ENCODE peak calls at places on chromosomes 3 and 15, in seven cellular contexts. One of them, this sample, is unnamed.

GRCh38 chr15:85488997-85489396 is 108.6 kb downstream of the AKAP13 start:
- DNase-seq in fibroblast of the conjunctiva: no peak
- DNase-seq in lung microvascular endothelial cell: no peak
- DNase-seq in Ammon's horn: no peak
- DNase-seq in activated CD8-positive, alpha-beta memory T cell treated with anti-CD3 and anti-CD28 coated beads for 24 hours: no peak
- DNase-seq in tibial nerve: no peak
- DNase-seq in activated CD4-positive, alpha-beta T cell treated with anti-CD3 and anti-CD28 coated beads, Interleukin-2, amount 50 U/mL, for 4 hours: no peak
- DNase-seq in this sample: no peak

GRCh38 chr3:46950177-46950576 is 26.4 kb downstream of the CCDC12 start:
- DNase-seq in lung microvascular endothelial cell: no peak
- DNase-seq in activated CD4-positive, alpha-beta T cell treated with anti-CD3 and anti-CD28 coated beads, Interleukin-2, amount 50 U/mL, for 4 hours: no peak
- DNase-seq in fibroblast of the conjunctiva: no peak
- DNase-seq in activated CD8-positive, alpha-beta memory T cell treated with anti-CD3 and anti-CD28 coated beads for 24 hours: no peak
- DNase-seq in Ammon's horn: no peak
- DNase-seq in tibial nerve: no peak
- DNase-seq in this sample: no peak

GRCh38 chr3:69740103-69741021 is 1.1 kb downstream of the MITF start:
- DNase-seq in activated CD8-positive, alpha-beta memory T cell treated with anti-CD3 and anti-CD28 coated beads for 24 hours: no peak
- DNase-seq in tibial nerve: no peak
- DNase-seq in lung microvascular endothelial cell: no peak
- DNase-seq in activated CD4-positive, alpha-beta T cell treated with anti-CD3 and anti-CD28 coated beads, Interleukin-2, amount 50 U/mL, for 4 hours: no peak
- DNase-seq in fibroblast of the conjunctiva: no peak
- DNase-seq in Ammon's horn: peak
- DNase-seq in this sample: peak

GRCh38 chr3:180000500-180000899 is 36.2 kb downstream of the PEX5L start:
- DNase-seq in Ammon's horn: no peak
- DNase-seq in activated CD4-positive, alpha-beta T cell treated with anti-CD3 and anti-CD28 coated beads, Interleukin-2, amount 50 U/mL, for 4 hours: no peak
- DNase-seq in tibial nerve: no peak
- DNase-seq in activated CD8-positive, alpha-beta memory T cell treated with anti-CD3 and anti-CD28 coated beads for 24 hours: no peak
- DNase-seq in lung microvascular endothelial cell: no peak
- DNase-seq in fibroblast of the conjunctiva: no peak
- DNase-seq in this sample: no peak

GRCh38 chr15:92809880-92810361 is 90.2 kb upstream of the CHD2 start:
- DNase-seq in tibial nerve: peak
- DNase-seq in activated CD8-positive, alpha-beta memory T cell treated with anti-CD3 and anti-CD28 coated beads for 24 hours: peak
- DNase-seq in lung microvascular endothelial cell: peak
- DNase-seq in fibroblast of the conjunctiva: no peak
- DNase-seq in Ammon's horn: peak
- DNase-seq in activated CD4-positive, alpha-beta T cell treated with anti-CD3 and anti-CD28 coated beads, Interleukin-2, amount 50 U/mL, for 4 hours: no peak
- DNase-seq in this sample: no peak

GRCh38 chr3:55467099-55467498 is 20.0 kb downstream of the WNT5A start:
- DNase-seq in Ammon's horn: no peak
- DNase-seq in lung microvascular endothelial cell: no peak
- DNase-seq in fibroblast of the conjunctiva: no peak
- DNase-seq in activated CD8-positive, alpha-beta memory T cell treated with anti-CD3 and anti-CD28 coated beads for 24 hours: no peak
- DNase-seq in activated CD4-positive, alpha-beta T cell treated with anti-CD3 and anti-CD28 coated beads, Interleukin-2, amount 50 U/mL, for 4 hours: no peak
- DNase-seq in tibial nerve: no peak
- DNase-seq in this sample: no peak

GRCh38 chr3:113501597-113501996 is 13.4 kb downstream of the SPICE1 start:
- DNase-seq in Ammon's horn: no peak
- DNase-seq in fibroblast of the conjunctiva: no peak
- DNase-seq in activated CD8-positive, alpha-beta memory T cell treated with anti-CD3 and anti-CD28 coated beads for 24 hours: no peak
- DNase-seq in tibial nerve: no peak
- DNase-seq in activated CD4-positive, alpha-beta T cell treated with anti-CD3 and anti-CD28 coated beads, Interleukin-2, amount 50 U/mL, for 4 hours: no peak
- DNase-seq in lung microvascular endothelial cell: no peak
- DNase-seq in this sample: no peak

GRCh38 chr3:153830552-153830951 is 290.6 kb upstream of the ARHGEF26 start:
- DNase-seq in Ammon's horn: no peak
- DNase-seq in activated CD4-positive, alpha-beta T cell treated with anti-CD3 and anti-CD28 coated beads, Interleukin-2, amount 50 U/mL, for 4 hours: no peak
- DNase-seq in tibial nerve: no peak
- DNase-seq in activated CD8-positive, alpha-beta memory T cell treated with anti-CD3 and anti-CD28 coated beads for 24 hours: no peak
- DNase-seq in fibroblast of the conjunctiva: no peak
- DNase-seq in lung microvascular endothelial cell: peak
- DNase-seq in this sample: no peak

GRCh38 chr3:37693791-37694194 is 167.9 kb upstream of the CTDSPL start:
- DNase-seq in activated CD4-positive, alpha-beta T cell treated with anti-CD3 and anti-CD28 coated beads, Interleukin-2, amount 50 U/mL, for 4 hours: no peak
- DNase-seq in lung microvascular endothelial cell: no peak
- DNase-seq in tibial nerve: no peak
- DNase-seq in activated CD8-positive, alpha-beta memory T cell treated with anti-CD3 and anti-CD28 coated beads for 24 hours: no peak
- DNase-seq in Ammon's horn: no peak
- DNase-seq in fibroblast of the conjunctiva: no peak
- DNase-seq in this sample: no peak

GRCh38 chr3:127172670-127173515 is 20.0 kb upstream of the PRR23E start:
- DNase-seq in Ammon's horn: no peak
- DNase-seq in activated CD4-positive, alpha-beta T cell treated with anti-CD3 and anti-CD28 coated beads, Interleukin-2, amount 50 U/mL, for 4 hours: no peak
- DNase-seq in tibial nerve: no peak
- DNase-seq in lung microvascular endothelial cell: peak
- DNase-seq in fibroblast of the conjunctiva: peak
- DNase-seq in activated CD8-positive, alpha-beta memory T cell treated with anti-CD3 and anti-CD28 coated beads for 24 hours: no peak
- DNase-seq in this sample: no peak

GRCh38 chr3:49802719-49803463 is at the start of gene INKA1:
- DNase-seq in fibroblast of the conjunctiva: peak
- DNase-seq in activated CD8-positive, alpha-beta memory T cell treated with anti-CD3 and anti-CD28 coated beads for 24 hours: peak
- DNase-seq in tibial nerve: peak
- DNase-seq in activated CD4-positive, alpha-beta T cell treated with anti-CD3 and anti-CD28 coated beads, Interleukin-2, amount 50 U/mL, for 4 hours: peak
- DNase-seq in lung microvascular endothelial cell: peak
- DNase-seq in Ammon's horn: peak
- DNase-seq in this sample: peak

GRCh38 chr15:67822537-67823370 is 2.6 kb upstream of the SKOR1 start:
- DNase-seq in tibial nerve: no peak
- DNase-seq in activated CD4-positive, alpha-beta T cell treated with anti-CD3 and anti-CD28 coated beads, Interleukin-2, amount 50 U/mL, for 4 hours: no peak
- DNase-seq in activated CD8-positive, alpha-beta memory T cell treated with anti-CD3 and anti-CD28 coated beads for 24 hours: peak
- DNase-seq in fibroblast of the conjunctiva: no peak
- DNase-seq in lung microvascular endothelial cell: no peak
- DNase-seq in Ammon's horn: no peak
- DNase-seq in this sample: no peak

GRCh38 chr15:92634641-92635272 is 20.8 kb downstream of the FAM174B start:
- DNase-seq in activated CD8-positive, alpha-beta memory T cell treated with anti-CD3 and anti-CD28 coated beads for 24 hours: peak
- DNase-seq in activated CD4-positive, alpha-beta T cell treated with anti-CD3 and anti-CD28 coated beads, Interleukin-2, amount 50 U/mL, for 4 hours: no peak
- DNase-seq in Ammon's horn: peak
- DNase-seq in fibroblast of the conjunctiva: no peak
- DNase-seq in lung microvascular endothelial cell: no peak
- DNase-seq in tibial nerve: no peak
- DNase-seq in this sample: no peak

GRCh38 chr3:46453526-46454208 is 11.0 kb downstream of the LTF start:
- DNase-seq in activated CD4-positive, alpha-beta T cell treated with anti-CD3 and anti-CD28 coated beads, Interleukin-2, amount 50 U/mL, for 4 hours: no peak
- DNase-seq in lung microvascular endothelial cell: no peak
- DNase-seq in tibial nerve: no peak
- DNase-seq in Ammon's horn: no peak
- DNase-seq in activated CD8-positive, alpha-beta memory T cell treated with anti-CD3 and anti-CD28 coated beads for 24 hours: no peak
- DNase-seq in fibroblast of the conjunctiva: no peak
- DNase-seq in this sample: peak

GRCh38 chr3:134974621-134975020 is 179.6 kb downstream of the EPHB1 start:
- DNase-seq in fibroblast of the conjunctiva: no peak
- DNase-seq in activated CD8-positive, alpha-beta memory T cell treated with anti-CD3 and anti-CD28 coated beads for 24 hours: no peak
- DNase-seq in activated CD4-positive, alpha-beta T cell treated with anti-CD3 and anti-CD28 coated beads, Interleukin-2, amount 50 U/mL, for 4 hours: no peak
- DNase-seq in tibial nerve: no peak
- DNase-seq in Ammon's horn: no peak
- DNase-seq in lung microvascular endothelial cell: no peak
- DNase-seq in this sample: no peak

GRCh38 chr3:85881833-85882393 is 923.1 kb downstream of the CADM2 start:
- DNase-seq in activated CD4-positive, alpha-beta T cell treated with anti-CD3 and anti-CD28 coated beads, Interleukin-2, amount 50 U/mL, for 4 hours: no peak
- DNase-seq in fibroblast of the conjunctiva: no peak
- DNase-seq in activated CD8-positive, alpha-beta memory T cell treated with anti-CD3 and anti-CD28 coated beads for 24 hours: no peak
- DNase-seq in Ammon's horn: no peak
- DNase-seq in lung microvascular endothelial cell: no peak
- DNase-seq in tibial nerve: no peak
- DNase-seq in this sample: no peak

GRCh38 chr3:158659454-158660237 is 12.8 kb downstream of the LXN start:
- DNase-seq in lung microvascular endothelial cell: peak
- DNase-seq in activated CD8-positive, alpha-beta memory T cell treated with anti-CD3 and anti-CD28 coated beads for 24 hours: no peak
- DNase-seq in Ammon's horn: peak
- DNase-seq in fibroblast of the conjunctiva: peak
- DNase-seq in tibial nerve: peak
- DNase-seq in activated CD4-positive, alpha-beta T cell treated with anti-CD3 and anti-CD28 coated beads, Interleukin-2, amount 50 U/mL, for 4 hours: peak
- DNase-seq in this sample: peak

GRCh38 chr3:98612587-98612986 is 19.2 kb upstream of the CPOX start:
- DNase-seq in activated CD8-positive, alpha-beta memory T cell treated with anti-CD3 and anti-CD28 coated beads for 24 hours: no peak
- DNase-seq in fibroblast of the conjunctiva: no peak
- DNase-seq in lung microvascular endothelial cell: peak
- DNase-seq in tibial nerve: no peak
- DNase-seq in Ammon's horn: no peak
- DNase-seq in activated CD4-positive, alpha-beta T cell treated with anti-CD3 and anti-CD28 coated beads, Interleukin-2, amount 50 U/mL, for 4 hours: no peak
- DNase-seq in this sample: no peak

GRCh38 chr15:35911052-35911780 is 365.3 kb upstream of the DPH6 start:
- DNase-seq in lung microvascular endothelial cell: no peak
- DNase-seq in Ammon's horn: no peak
- DNase-seq in tibial nerve: no peak
- DNase-seq in fibroblast of the conjunctiva: no peak
- DNase-seq in activated CD8-positive, alpha-beta memory T cell treated with anti-CD3 and anti-CD28 coated beads for 24 hours: no peak
- DNase-seq in activated CD4-positive, alpha-beta T cell treated with anti-CD3 and anti-CD28 coated beads, Interleukin-2, amount 50 U/mL, for 4 hours: no peak
- DNase-seq in this sample: no peak

GRCh38 chr3:72359743-72360142 is 488.5 kb downstream of the SHQ1 start:
- DNase-seq in activated CD8-positive, alpha-beta memory T cell treated with anti-CD3 and anti-CD28 coated beads for 24 hours: no peak
- DNase-seq in lung microvascular endothelial cell: no peak
- DNase-seq in tibial nerve: no peak
- DNase-seq in activated CD4-positive, alpha-beta T cell treated with anti-CD3 and anti-CD28 coated beads, Interleukin-2, amount 50 U/mL, for 4 hours: no peak
- DNase-seq in Ammon's horn: no peak
- DNase-seq in fibroblast of the conjunctiva: no peak
- DNase-seq in this sample: no peak

GRCh38 chr15:52186651-52187486 is 4.3 kb downstream of the GNB5 start:
- DNase-seq in Ammon's horn: peak
- DNase-seq in activated CD4-positive, alpha-beta T cell treated with anti-CD3 and anti-CD28 coated beads, Interleukin-2, amount 50 U/mL, for 4 hours: no peak
- DNase-seq in lung microvascular endothelial cell: no peak
- DNase-seq in fibroblast of the conjunctiva: no peak
- DNase-seq in activated CD8-positive, alpha-beta memory T cell treated with anti-CD3 and anti-CD28 coated beads for 24 hours: no peak
- DNase-seq in tibial nerve: no peak
- DNase-seq in this sample: no peak

GRCh38 chr3:98589331-98589870 is 4.0 kb downstream of the CPOX start:
- DNase-seq in activated CD8-positive, alpha-beta memory T cell treated with anti-CD3 and anti-CD28 coated beads for 24 hours: no peak
- DNase-seq in activated CD4-positive, alpha-beta T cell treated with anti-CD3 and anti-CD28 coated beads, Interleukin-2, amount 50 U/mL, for 4 hours: no peak
- DNase-seq in fibroblast of the conjunctiva: no peak
- DNase-seq in lung microvascular endothelial cell: no peak
- DNase-seq in tibial nerve: no peak
- DNase-seq in Ammon's horn: no peak
- DNase-seq in this sample: no peak

GRCh38 chr3:29338377-29338776 is 57.5 kb downstream of the RBMS3 start:
- DNase-seq in lung microvascular endothelial cell: no peak
- DNase-seq in tibial nerve: no peak
- DNase-seq in fibroblast of the conjunctiva: no peak
- DNase-seq in activated CD4-positive, alpha-beta T cell treated with anti-CD3 and anti-CD28 coated beads, Interleukin-2, amount 50 U/mL, for 4 hours: no peak
- DNase-seq in activated CD8-positive, alpha-beta memory T cell treated with anti-CD3 and anti-CD28 coated beads for 24 hours: no peak
- DNase-seq in Ammon's horn: no peak
- DNase-seq in this sample: no peak

GRCh38 chr15:35252351-35252865 is 167.3 kb upstream of the NANOGP8 start:
- DNase-seq in fibroblast of the conjunctiva: no peak
- DNase-seq in activated CD4-positive, alpha-beta T cell treated with anti-CD3 and anti-CD28 coated beads, Interleukin-2, amount 50 U/mL, for 4 hours: no peak
- DNase-seq in tibial nerve: no peak
- DNase-seq in lung microvascular endothelial cell: no peak
- DNase-seq in activated CD8-positive, alpha-beta memory T cell treated with anti-CD3 and anti-CD28 coated beads for 24 hours: no peak
- DNase-seq in Ammon's horn: no peak
- DNase-seq in this sample: no peak

GRCh38 chr15:92880796-92881569 is 19.1 kb upstream of the CHD2 start:
- DNase-seq in activated CD4-positive, alpha-beta T cell treated with anti-CD3 and anti-CD28 coated beads, Interleukin-2, amount 50 U/mL, for 4 hours: no peak
- DNase-seq in tibial nerve: no peak
- DNase-seq in fibroblast of the conjunctiva: peak
- DNase-seq in lung microvascular endothelial cell: no peak
- DNase-seq in Ammon's horn: peak
- DNase-seq in activated CD8-positive, alpha-beta memory T cell treated with anti-CD3 and anti-CD28 coated beads for 24 hours: no peak
- DNase-seq in this sample: no peak

GRCh38 chr3:163561151-163561550 is 1517.1 kb downstream of the SI start:
- DNase-seq in lung microvascular endothelial cell: no peak
- DNase-seq in activated CD4-positive, alpha-beta T cell treated with anti-CD3 and anti-CD28 coated beads, Interleukin-2, amount 50 U/mL, for 4 hours: no peak
- DNase-seq in Ammon's horn: no peak
- DNase-seq in fibroblast of the conjunctiva: no peak
- DNase-seq in activated CD8-positive, alpha-beta memory T cell treated with anti-CD3 and anti-CD28 coated beads for 24 hours: no peak
- DNase-seq in tibial nerve: no peak
- DNase-seq in this sample: no peak

GRCh38 chr15:49621327-49622210 is 721 bp downstream of the DTWD1 start:
- DNase-seq in Ammon's horn: no peak
- DNase-seq in tibial nerve: no peak
- DNase-seq in lung microvascular endothelial cell: peak
- DNase-seq in activated CD4-positive, alpha-beta T cell treated with anti-CD3 and anti-CD28 coated beads, Interleukin-2, amount 50 U/mL, for 4 hours: no peak
- DNase-seq in fibroblast of the conjunctiva: no peak
- DNase-seq in activated CD8-positive, alpha-beta memory T cell treated with anti-CD3 and anti-CD28 coated beads for 24 hours: no peak
- DNase-seq in this sample: no peak

GRCh38 chr3:141471160-141471559 is 15.7 kb upstream of the RASA2 start:
- DNase-seq in activated CD8-positive, alpha-beta memory T cell treated with anti-CD3 and anti-CD28 coated beads for 24 hours: no peak
- DNase-seq in activated CD4-positive, alpha-beta T cell treated with anti-CD3 and anti-CD28 coated beads, Interleukin-2, amount 50 U/mL, for 4 hours: no peak
- DNase-seq in Ammon's horn: no peak
- DNase-seq in lung microvascular endothelial cell: no peak
- DNase-seq in tibial nerve: no peak
- DNase-seq in fibroblast of the conjunctiva: no peak
- DNase-seq in this sample: no peak

GRCh38 chr3:31576521-31576920 is 43.8 kb downstream of the STT3B start:
- DNase-seq in tibial nerve: no peak
- DNase-seq in activated CD4-positive, alpha-beta T cell treated with anti-CD3 and anti-CD28 coated beads, Interleukin-2, amount 50 U/mL, for 4 hours: no peak
- DNase-seq in Ammon's horn: no peak
- DNase-seq in activated CD8-positive, alpha-beta memory T cell treated with anti-CD3 and anti-CD28 coated beads for 24 hours: no peak
- DNase-seq in lung microvascular endothelial cell: no peak
- DNase-seq in fibroblast of the conjunctiva: no peak
- DNase-seq in this sample: no peak

GRCh38 chr3:151925876-151926275 is 52.4 kb downstream of the SUCNR1 start:
- DNase-seq in activated CD4-positive, alpha-beta T cell treated with anti-CD3 and anti-CD28 coated beads, Interleukin-2, amount 50 U/mL, for 4 hours: no peak
- DNase-seq in tibial nerve: no peak
- DNase-seq in lung microvascular endothelial cell: no peak
- DNase-seq in activated CD8-positive, alpha-beta memory T cell treated with anti-CD3 and anti-CD28 coated beads for 24 hours: no peak
- DNase-seq in Ammon's horn: no peak
- DNase-seq in fibroblast of the conjunctiva: peak
- DNase-seq in this sample: no peak

GRCh38 chr3:149390772-149391212 is 13.3 kb upstream of the TM4SF1 start:
- DNase-seq in fibroblast of the conjunctiva: no peak
- DNase-seq in lung microvascular endothelial cell: no peak
- DNase-seq in Ammon's horn: no peak
- DNase-seq in activated CD8-positive, alpha-beta memory T cell treated with anti-CD3 and anti-CD28 coated beads for 24 hours: no peak
- DNase-seq in activated CD4-positive, alpha-beta T cell treated with anti-CD3 and anti-CD28 coated beads, Interleukin-2, amount 50 U/mL, for 4 hours: no peak
- DNase-seq in tibial nerve: no peak
- DNase-seq in this sample: no peak

GRCh38 chr3:140288575-140288974 is 353.6 kb downstream of the CLSTN2 start:
- DNase-seq in Ammon's horn: no peak
- DNase-seq in tibial nerve: no peak
- DNase-seq in activated CD4-positive, alpha-beta T cell treated with anti-CD3 and anti-CD28 coated beads, Interleukin-2, amount 50 U/mL, for 4 hours: no peak
- DNase-seq in lung microvascular endothelial cell: no peak
- DNase-seq in fibroblast of the conjunctiva: no peak
- DNase-seq in activated CD8-positive, alpha-beta memory T cell treated with anti-CD3 and anti-CD28 coated beads for 24 hours: no peak
- DNase-seq in this sample: no peak

GRCh38 chr15:80695099-80695910 is at the start of gene ABHD17C:
- DNase-seq in Ammon's horn: peak
- DNase-seq in activated CD4-positive, alpha-beta T cell treated with anti-CD3 and anti-CD28 coated beads, Interleukin-2, amount 50 U/mL, for 4 hours: peak
- DNase-seq in tibial nerve: peak
- DNase-seq in lung microvascular endothelial cell: peak
- DNase-seq in activated CD8-positive, alpha-beta memory T cell treated with anti-CD3 and anti-CD28 coated beads for 24 hours: peak
- DNase-seq in fibroblast of the conjunctiva: peak
- DNase-seq in this sample: peak

GRCh38 chr3:135736740-135737139 is 228.8 kb upstream of the PPP2R3A start:
- DNase-seq in Ammon's horn: no peak
- DNase-seq in activated CD8-positive, alpha-beta memory T cell treated with anti-CD3 and anti-CD28 coated beads for 24 hours: no peak
- DNase-seq in tibial nerve: no peak
- DNase-seq in activated CD4-positive, alpha-beta T cell treated with anti-CD3 and anti-CD28 coated beads, Interleukin-2, amount 50 U/mL, for 4 hours: no peak
- DNase-seq in fibroblast of the conjunctiva: no peak
- DNase-seq in lung microvascular endothelial cell: no peak
- DNase-seq in this sample: no peak

GRCh38 chr15:63908986-63909385 is 75.2 kb upstream of the HERC1 start:
- DNase-seq in fibroblast of the conjunctiva: no peak
- DNase-seq in lung microvascular endothelial cell: peak
- DNase-seq in activated CD4-positive, alpha-beta T cell treated with anti-CD3 and anti-CD28 coated beads, Interleukin-2, amount 50 U/mL, for 4 hours: no peak
- DNase-seq in activated CD8-positive, alpha-beta memory T cell treated with anti-CD3 and anti-CD28 coated beads for 24 hours: no peak
- DNase-seq in Ammon's horn: no peak
- DNase-seq in tibial nerve: no peak
- DNase-seq in this sample: no peak

GRCh38 chr3:76463501-76463900 is 576.4 kb upstream of the ROBO2 start:
- DNase-seq in lung microvascular endothelial cell: no peak
- DNase-seq in fibroblast of the conjunctiva: no peak
- DNase-seq in Ammon's horn: no peak
- DNase-seq in activated CD8-positive, alpha-beta memory T cell treated with anti-CD3 and anti-CD28 coated beads for 24 hours: no peak
- DNase-seq in tibial nerve: no peak
- DNase-seq in activated CD4-positive, alpha-beta T cell treated with anti-CD3 and anti-CD28 coated beads, Interleukin-2, amount 50 U/mL, for 4 hours: no peak
- DNase-seq in this sample: no peak

GRCh38 chr3:138471481-138471880 is 37.1 kb downstream of the ESYT3 start:
- DNase-seq in lung microvascular endothelial cell: no peak
- DNase-seq in Ammon's horn: no peak
- DNase-seq in fibroblast of the conjunctiva: no peak
- DNase-seq in activated CD4-positive, alpha-beta T cell treated with anti-CD3 and anti-CD28 coated beads, Interleukin-2, amount 50 U/mL, for 4 hours: no peak
- DNase-seq in tibial nerve: no peak
- DNase-seq in activated CD8-positive, alpha-beta memory T cell treated with anti-CD3 and anti-CD28 coated beads for 24 hours: no peak
- DNase-seq in this sample: no peak

GRCh38 chr15:65980824-65981456 is 111.6 kb downstream of the RAB11A start:
- DNase-seq in fibroblast of the conjunctiva: peak
- DNase-seq in Ammon's horn: peak
- DNase-seq in lung microvascular endothelial cell: peak
- DNase-seq in activated CD8-positive, alpha-beta memory T cell treated with anti-CD3 and anti-CD28 coated beads for 24 hours: no peak
- DNase-seq in activated CD4-positive, alpha-beta T cell treated with anti-CD3 and anti-CD28 coated beads, Interleukin-2, amount 50 U/mL, for 4 hours: no peak
- DNase-seq in tibial nerve: peak
- DNase-seq in this sample: peak